ENCODE peak calls at places on chromosomes 4 and X, in eight cellular contexts. One of them, this sample, is unnamed.

GRCh38 chrX:119237526-119238035 is 1.5 kb downstream of the PGRMC1 start:
- DNase-seq in IMR-90: no peak
- DNase-seq in fibroblast of lung: no peak
- DNase-seq in brain microvascular endothelial cell: no peak
- DNase-seq in epithelial cell of esophagus: peak; percentile 0
- DNase-seq in HFFc6: no peak
- DNase-seq in OCI-LY7: no peak
- DNase-seq in MCF 10A: no peak
- DNase-seq in this sample: no peak

GRCh38 chrX:20144491-20144890 is 2.9 kb upstream of the EIF1AX start:
- DNase-seq in OCI-LY7: peak; percentile 6
- DNase-seq in MCF 10A: peak; percentile 38
- DNase-seq in fibroblast of lung: peak; percentile 63
- DNase-seq in brain microvascular endothelial cell: peak; percentile 31
- DNase-seq in epithelial cell of esophagus: peak; percentile 57
- DNase-seq in IMR-90: peak; percentile 82
- DNase-seq in HFFc6: peak; percentile 28
- DNase-seq in this sample: no peak

GRCh38 chrX:140524556-140524955 is 19.7 kb upstream of the SOX3 start:
- DNase-seq in epithelial cell of esophagus: peak; percentile 43
- DNase-seq in MCF 10A: peak; percentile 47
- DNase-seq in HFFc6: no peak
- DNase-seq in fibroblast of lung: peak; percentile 84
- DNase-seq in OCI-LY7: no peak
- DNase-seq in IMR-90: peak; percentile 55
- DNase-seq in brain microvascular endothelial cell: no peak
- DNase-seq in this sample: no peak

GRCh38 chr4:1300466-1301455 is 11.1 kb downstream of the MAEA start:
- DNase-seq in OCI-LY7: no peak
- DNase-seq in brain microvascular endothelial cell: peak; percentile 26
- DNase-seq in fibroblast of lung: peak; percentile 61
- DNase-seq in epithelial cell of esophagus: peak; percentile 98
- DNase-seq in MCF 10A: peak; percentile 96
- DNase-seq in IMR-90: peak; percentile 76
- DNase-seq in HFFc6: peak; percentile 47
- DNase-seq in this sample: no peak

GRCh38 chr4:57131849-57132745 is 21.9 kb upstream of the IGFBP7 start:
- DNase-seq in fibroblast of lung: peak; percentile 74
- DNase-seq in MCF 10A: no peak
- DNase-seq in IMR-90: peak; percentile 24
- DNase-seq in epithelial cell of esophagus: peak; percentile 60
- DNase-seq in OCI-LY7: no peak
- DNase-seq in brain microvascular endothelial cell: no peak
- DNase-seq in HFFc6: no peak
- DNase-seq in this sample: no peak

GRCh38 chr4:142913461-142914030 is 67.4 kb upstream of the INPP4B start:
- DNase-seq in epithelial cell of esophagus: no peak
- DNase-seq in OCI-LY7: no peak
- DNase-seq in brain microvascular endothelial cell: no peak
- DNase-seq in fibroblast of lung: peak; percentile 26
- DNase-seq in IMR-90: peak; percentile 41
- DNase-seq in HFFc6: peak; percentile 40
- DNase-seq in MCF 10A: no peak
- DNase-seq in this sample: no peak

GRCh38 chrX:99353412-99353811 is 1056.7 kb downstream of the PCDH19 start:
- DNase-seq in fibroblast of lung: no peak
- DNase-seq in epithelial cell of esophagus: no peak
- DNase-seq in MCF 10A: no peak
- DNase-seq in OCI-LY7: no peak
- DNase-seq in IMR-90: no peak
- DNase-seq in brain microvascular endothelial cell: no peak
- DNase-seq in HFFc6: no peak
- DNase-seq in this sample: no peak

GRCh38 chr4:96016615-96017299 is 176.9 kb downstream of the PDHA2 start:
- DNase-seq in brain microvascular endothelial cell: peak; percentile 77
- DNase-seq in MCF 10A: peak; percentile 42
- DNase-seq in HFFc6: no peak
- DNase-seq in fibroblast of lung: peak; percentile 61
- DNase-seq in OCI-LY7: no peak
- DNase-seq in epithelial cell of esophagus: peak; percentile 86
- DNase-seq in IMR-90: no peak
- DNase-seq in this sample: no peak

GRCh38 chr4:113683143-113683542 is 78.4 kb downstream of the CAMK2D start:
- DNase-seq in fibroblast of lung: no peak
- DNase-seq in epithelial cell of esophagus: peak; percentile 45
- DNase-seq in brain microvascular endothelial cell: no peak
- DNase-seq in MCF 10A: no peak
- DNase-seq in IMR-90: no peak
- DNase-seq in HFFc6: no peak
- DNase-seq in OCI-LY7: peak; percentile 92
- DNase-seq in this sample: no peak

GRCh38 chr4:128663325-128663724 is 146.2 kb upstream of the JADE1 start:
- DNase-seq in epithelial cell of esophagus: no peak
- DNase-seq in IMR-90: no peak
- DNase-seq in OCI-LY7: peak; percentile 82
- DNase-seq in brain microvascular endothelial cell: no peak
- DNase-seq in HFFc6: no peak
- DNase-seq in fibroblast of lung: no peak
- DNase-seq in MCF 10A: no peak
- DNase-seq in this sample: no peak

GRCh38 chr4:146333187-146333894 is 119.0 kb downstream of the REELD1 start:
- DNase-seq in MCF 10A: peak; percentile 86
- DNase-seq in brain microvascular endothelial cell: peak; percentile 45
- DNase-seq in IMR-90: peak; percentile 68
- DNase-seq in epithelial cell of esophagus: peak; percentile 64
- DNase-seq in HFFc6: peak; percentile 71
- DNase-seq in fibroblast of lung: peak; percentile 92
- DNase-seq in OCI-LY7: peak; percentile 14
- DNase-seq in this sample: peak; percentile 26

GRCh38 chrX:105876658-105877057 is 54.3 kb downstream of the NRK start:
- DNase-seq in IMR-90: peak; percentile 19
- DNase-seq in OCI-LY7: peak; percentile 3
- DNase-seq in HFFc6: no peak
- DNase-seq in brain microvascular endothelial cell: no peak
- DNase-seq in MCF 10A: peak; percentile 57
- DNase-seq in epithelial cell of esophagus: peak; percentile 39
- DNase-seq in fibroblast of lung: no peak
- DNase-seq in this sample: no peak

GRCh38 chr4:24321151-24321550 is 263.2 kb downstream of the DHX15 start:
- DNase-seq in MCF 10A: peak; percentile 89
- DNase-seq in OCI-LY7: no peak
- DNase-seq in IMR-90: peak; percentile 65
- DNase-seq in HFFc6: no peak
- DNase-seq in brain microvascular endothelial cell: no peak
- DNase-seq in epithelial cell of esophagus: peak; percentile 83
- DNase-seq in fibroblast of lung: peak; percentile 91
- DNase-seq in this sample: no peak

GRCh38 chr4:11368701-11369115 is 60.0 kb downstream of the HS3ST1 start:
- DNase-seq in HFFc6: no peak
- DNase-seq in epithelial cell of esophagus: no peak
- DNase-seq in MCF 10A: no peak
- DNase-seq in fibroblast of lung: no peak
- DNase-seq in OCI-LY7: no peak
- DNase-seq in brain microvascular endothelial cell: no peak
- DNase-seq in IMR-90: no peak
- DNase-seq in this sample: no peak

GRCh38 chr4:55116450-55116849 is 8.9 kb downstream of the KDR start:
- DNase-seq in epithelial cell of esophagus: peak; percentile 14
- DNase-seq in OCI-LY7: no peak
- DNase-seq in MCF 10A: no peak
- DNase-seq in HFFc6: no peak
- DNase-seq in IMR-90: no peak
- DNase-seq in brain microvascular endothelial cell: peak; percentile 81
- DNase-seq in fibroblast of lung: peak; percentile 79
- DNase-seq in this sample: no peak

GRCh38 chr4:102620697-102621497 is 119.7 kb downstream of the NFKB1 start:
- DNase-seq in MCF 10A: peak; percentile 77
- DNase-seq in brain microvascular endothelial cell: peak; percentile 80
- DNase-seq in fibroblast of lung: peak; percentile 88
- DNase-seq in IMR-90: peak; percentile 82
- DNase-seq in OCI-LY7: peak; percentile 59
- DNase-seq in HFFc6: peak; percentile 87
- DNase-seq in epithelial cell of esophagus: peak; percentile 71
- DNase-seq in this sample: peak; percentile 66

DNA sequence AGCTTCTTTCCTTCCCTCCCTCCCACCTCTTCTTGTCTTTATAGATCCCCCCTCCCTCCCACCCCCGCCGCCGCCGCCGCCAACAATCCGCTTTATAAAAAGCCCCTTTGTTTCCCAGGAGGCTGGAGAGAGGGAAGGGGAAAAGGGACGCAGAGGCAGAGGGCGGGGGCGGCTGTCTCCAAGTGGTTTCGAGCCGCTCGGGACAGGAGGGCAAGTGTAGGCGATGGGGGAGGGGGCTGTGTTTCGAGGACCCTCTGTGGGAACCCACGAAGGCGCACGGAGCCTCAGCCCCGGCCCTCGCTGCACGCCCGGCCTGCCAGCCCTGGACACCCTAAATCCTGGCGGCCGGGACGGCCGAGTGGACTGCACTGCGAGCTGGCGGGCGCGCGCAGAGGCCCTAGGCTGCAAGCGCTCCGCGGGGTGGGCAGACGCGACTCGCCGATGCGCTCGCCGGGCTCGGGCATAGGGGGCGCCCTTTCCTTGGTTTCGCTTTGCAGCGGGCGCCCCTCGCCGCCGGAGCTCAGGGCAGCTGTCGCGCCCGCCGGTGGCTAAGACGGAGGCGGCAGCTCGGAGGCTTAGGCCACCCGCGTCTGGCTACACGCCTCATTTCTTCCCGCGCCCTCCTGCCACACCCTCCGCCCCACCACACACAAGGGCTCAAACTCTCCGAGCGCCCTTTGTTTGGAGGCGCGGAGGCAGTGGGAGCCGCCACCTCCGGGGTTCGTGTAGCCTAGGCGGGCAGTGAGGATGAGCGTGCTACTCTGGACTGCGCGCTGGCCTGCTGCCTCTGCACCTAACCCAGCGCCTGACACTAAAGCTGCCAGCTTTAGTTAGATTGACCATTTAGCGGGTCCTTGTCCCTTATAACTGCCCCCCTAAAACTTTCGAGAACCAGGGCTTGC is 2.2 kb downstream of the MAMLD1 start:
- DNase-seq in brain microvascular endothelial cell: peak; percentile 28
- DNase-seq in MCF 10A: peak; percentile 51
- DNase-seq in OCI-LY7: no peak
- DNase-seq in IMR-90: peak; percentile 50
- DNase-seq in HFFc6: no peak
- DNase-seq in fibroblast of lung: peak; percentile 58
- DNase-seq in epithelial cell of esophagus: peak; percentile 42
- DNase-seq in this sample: no peak
- TF ChIP-seq CTCF in brain microvascular endothelial cell: peak; percentile 39
- TF ChIP-seq CTCF in MCF 10A: peak; percentile 44
- TF ChIP-seq CTCF in OCI-LY7: no peak
- TF ChIP-seq CTCF in IMR-90: peak; percentile 56
- TF ChIP-seq CTCF in HFFc6: peak; percentile 81
- TF ChIP-seq CTCF in fibroblast of lung: peak; percentile 37
- TF ChIP-seq CTCF in epithelial cell of esophagus: no peak
- TF ChIP-seq CTCF in this sample: peak; percentile 63

GRCh38 chrX:115898382-115899001 is 272.1 kb upstream of the AGTR2 start:
- DNase-seq in epithelial cell of esophagus: no peak
- DNase-seq in OCI-LY7: peak; percentile 29
- DNase-seq in IMR-90: peak; percentile 29
- DNase-seq in HFFc6: no peak
- DNase-seq in fibroblast of lung: no peak
- DNase-seq in MCF 10A: peak; percentile 14
- DNase-seq in brain microvascular endothelial cell: no peak
- DNase-seq in this sample: no peak
- TF ChIP-seq CTCF in epithelial cell of esophagus: no peak
- TF ChIP-seq CTCF in OCI-LY7: no peak
- TF ChIP-seq CTCF in IMR-90: peak; percentile 20
- TF ChIP-seq CTCF in HFFc6: no peak
- TF ChIP-seq CTCF in fibroblast of lung: no peak
- TF ChIP-seq CTCF in MCF 10A: no peak
- TF ChIP-seq CTCF in brain microvascular endothelial cell: no peak
- TF ChIP-seq CTCF in this sample: no peak

DNA sequence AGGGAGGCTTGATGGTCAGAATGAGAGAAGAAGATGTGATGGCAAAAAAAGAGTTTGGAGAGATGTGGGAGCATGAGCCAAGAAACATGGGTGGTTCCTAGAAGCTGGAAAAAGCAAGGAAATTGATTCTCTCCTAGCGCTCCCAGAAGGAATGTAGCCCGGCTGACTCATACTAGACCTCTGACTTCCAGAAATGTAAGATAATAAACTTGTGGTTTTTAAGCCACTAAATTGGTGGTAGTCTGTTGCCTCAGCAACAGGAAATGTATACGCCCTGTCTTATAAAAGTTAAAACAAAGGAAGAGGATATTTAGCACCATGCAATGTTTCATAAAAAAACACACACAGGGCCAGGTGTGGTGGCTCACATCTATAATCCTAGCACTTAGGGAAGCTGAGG is 182.7 kb upstream of the PCDH7 start:
- DNase-seq in MCF 10A: peak; percentile 79
- DNase-seq in OCI-LY7: no peak
- DNase-seq in brain microvascular endothelial cell: peak; percentile 42
- DNase-seq in epithelial cell of esophagus: peak; percentile 70
- DNase-seq in fibroblast of lung: peak; percentile 91
- DNase-seq in IMR-90: peak; percentile 80
- DNase-seq in HFFc6: peak; percentile 41
- DNase-seq in this sample: no peak
- TF ChIP-seq CTCF in MCF 10A: no peak
- TF ChIP-seq CTCF in OCI-LY7: no peak
- TF ChIP-seq CTCF in brain microvascular endothelial cell: no peak
- TF ChIP-seq CTCF in epithelial cell of esophagus: no peak
- TF ChIP-seq CTCF in fibroblast of lung: no peak
- TF ChIP-seq CTCF in IMR-90: no peak
- TF ChIP-seq CTCF in HFFc6: no peak
- TF ChIP-seq CTCF in this sample: no peak

GRCh38 chrX:19064175-19064574 is 58.1 kb downstream of the ADGRG2 start:
- DNase-seq in HFFc6: no peak
- DNase-seq in brain microvascular endothelial cell: peak; percentile 81
- DNase-seq in OCI-LY7: no peak
- DNase-seq in MCF 10A: peak; percentile 82
- DNase-seq in epithelial cell of esophagus: peak; percentile 72
- DNase-seq in IMR-90: peak; percentile 69
- DNase-seq in fibroblast of lung: peak; percentile 60
- DNase-seq in this sample: no peak

GRCh38 chrX:19059063-19059462 is 63.2 kb downstream of the ADGRG2 start:
- DNase-seq in fibroblast of lung: no peak
- DNase-seq in IMR-90: no peak
- DNase-seq in brain microvascular endothelial cell: no peak
- DNase-seq in MCF 10A: no peak
- DNase-seq in HFFc6: no peak
- DNase-seq in epithelial cell of esophagus: no peak
- DNase-seq in OCI-LY7: no peak
- DNase-seq in this sample: no peak

GRCh38 chrX:19065535-19065934 is 56.7 kb downstream of the ADGRG2 start:
- DNase-seq in MCF 10A: no peak
- DNase-seq in epithelial cell of esophagus: no peak
- DNase-seq in HFFc6: no peak
- DNase-seq in OCI-LY7: no peak
- DNase-seq in brain microvascular endothelial cell: no peak
- DNase-seq in IMR-90: no peak
- DNase-seq in fibroblast of lung: no peak
- DNase-seq in this sample: no peak

DNA sequence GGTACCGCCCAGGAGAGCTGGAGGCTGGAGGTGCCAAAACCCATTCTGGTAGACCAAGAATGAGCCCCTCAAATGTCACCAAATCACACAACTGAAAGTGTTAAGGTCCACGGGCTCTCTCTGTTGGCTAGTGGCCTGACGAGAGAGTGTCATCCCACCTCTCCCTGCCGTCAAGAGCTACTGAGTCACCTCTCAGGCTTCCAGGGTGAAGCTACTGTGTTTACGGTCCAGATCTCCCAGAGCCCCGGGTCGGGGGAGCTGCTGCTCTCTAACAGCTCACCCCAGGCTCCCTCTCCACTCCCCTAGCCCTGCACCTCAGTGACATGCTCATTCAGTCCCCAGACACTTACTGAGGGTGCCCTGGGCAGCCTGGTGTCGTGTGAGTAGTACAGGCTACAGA is 59.2 kb downstream of the ADGRG2 start:
- DNase-seq in MCF 10A: peak; percentile 43
- DNase-seq in fibroblast of lung: peak; percentile 45
- DNase-seq in IMR-90: peak; percentile 62
- DNase-seq in OCI-LY7: no peak
- DNase-seq in brain microvascular endothelial cell: peak; percentile 64
- DNase-seq in HFFc6: peak; percentile 4
- DNase-seq in epithelial cell of esophagus: no peak
- DNase-seq in this sample: no peak
- TF ChIP-seq CTCF in MCF 10A: no peak
- TF ChIP-seq CTCF in fibroblast of lung: no peak
- TF ChIP-seq CTCF in IMR-90: no peak
- TF ChIP-seq CTCF in OCI-LY7: no peak
- TF ChIP-seq CTCF in brain microvascular endothelial cell: no peak
- TF ChIP-seq CTCF in HFFc6: no peak
- TF ChIP-seq CTCF in epithelial cell of esophagus: no peak
- TF ChIP-seq CTCF in this sample: no peak

This sample was measured in AG04449.